ENCODE peak calls at places on chromosomes 5 and 9, in ten cellular contexts. V is CD8-positive, alpha-beta T cell; N is GM06990; G is fibroblast of pulmonary artery; C is fibroblast of lung; M is pancreas; D is transverse colon; O is cardiac fibroblast; I is IMR-90; E is CD8-positive, alpha-beta memory T cell. R is an unnamed sample.

GRCh38 chr9:132818588-132818987 is 59.5 kb downstream of the AK8 start:
- DNase-seq in I (no peak), E (no peak), N (no peak), M (no peak), G (no peak), O (no peak), V (no peak), D (no peak), C (no peak), R (no peak)

GRCh38 chr9:113772121-113772885 is 103.8 kb upstream of the ZNF618 start:
- DNase-seq in G (peak), E (no peak), C (peak), O (peak), N (no peak), I (peak), V (no peak), D (no peak), M (no peak), R (peak)

GRCh38 chr5:1883120-1883924 is 597 bp upstream of the IRX4 start:
- DNase-seq in O (no peak), M (peak), N (no peak), E (no peak), G (no peak), I (no peak), V (no peak), C (no peak), D (no peak), R (no peak)

GRCh38 chr5:92944903-92945629 is 636.0 kb downstream of the NR2F1-AS1 start:
- DNase-seq in G (peak), N (no peak), O (peak), I (peak), E (no peak), D (no peak), V (no peak), M (no peak), C (peak), R (no peak)

GRCh38 chr5:154783774-154784460 is 28.7 kb downstream of the LARP1 start:
- DNase-seq in V (no peak), N (no peak), C (no peak), E (no peak), O (peak), M (no peak), I (peak), G (peak), D (no peak), R (no peak)

GRCh38 chr5:147831465-147831864 is at the start of gene SPINK1:
- DNase-seq in N (no peak), G (no peak), O (no peak), I (no peak), D (peak), C (no peak), M (peak), V (no peak), E (no peak), R (no peak)

GRCh38 chr9:35813434-35814105 is 1.3 kb downstream of the HINT2 start:
- DNase-seq in N (no peak), V (no peak), I (peak), E (no peak), M (no peak), D (no peak), C (no peak), G (peak), O (peak), R (no peak)

GRCh38 chr5:36418172-36418979 is 116.7 kb upstream of the RANBP3L start:
- DNase-seq in M (no peak), D (no peak), C (peak), O (peak), V (no peak), E (no peak), G (no peak), I (no peak), N (no peak), R (no peak)

GRCh38 chr5:36982146-36982545 is 105.6 kb downstream of the NIPBL start:
- DNase-seq in O (peak), N (no peak), D (no peak), E (no peak), C (peak), V (no peak), I (peak), M (no peak), G (peak), R (no peak)

GRCh38 chr5:59798862-59799667 is 94.5 kb downstream of the PDE4D start:
- DNase-seq in E (no peak), C (peak), G (peak), M (no peak), I (no peak), D (peak), N (peak), O (peak), V (no peak), R (no peak)

GRCh38 chr5:127993476-127993875 is 90.1 kb upstream of the SLC12A2 start:
- DNase-seq in N (no peak), E (no peak), O (no peak), G (no peak), C (no peak), V (no peak), M (no peak), I (no peak), D (no peak), R (no peak)

GRCh38 chr9:19492775-19493173 is 84.0 kb downstream of the ACER2 start:
- DNase-seq in V (no peak), G (no peak), O (no peak), M (no peak), N (no peak), I (no peak), D (no peak), E (no peak), C (no peak), R (no peak)

GRCh38 chr9:19493845-19494244 is 85.0 kb downstream of the ACER2 start:
- DNase-seq in G (no peak), N (no peak), C (no peak), D (no peak), E (no peak), I (no peak), V (no peak), O (no peak), M (no peak), R (no peak)

GRCh38 chr9:19490269-19490668 is 81.5 kb downstream of the ACER2 start:
- DNase-seq in G (no peak), D (no peak), I (no peak), V (no peak), C (no peak), M (no peak), E (no peak), O (no peak), N (no peak), R (no peak)

GRCh38 chr9:19495186-19496028 is 86.6 kb downstream of the ACER2 start:
- DNase-seq in E (no peak), I (no peak), V (no peak), G (no peak), N (no peak), M (no peak), O (no peak), D (no peak), C (no peak), R (no peak)

DNA sequence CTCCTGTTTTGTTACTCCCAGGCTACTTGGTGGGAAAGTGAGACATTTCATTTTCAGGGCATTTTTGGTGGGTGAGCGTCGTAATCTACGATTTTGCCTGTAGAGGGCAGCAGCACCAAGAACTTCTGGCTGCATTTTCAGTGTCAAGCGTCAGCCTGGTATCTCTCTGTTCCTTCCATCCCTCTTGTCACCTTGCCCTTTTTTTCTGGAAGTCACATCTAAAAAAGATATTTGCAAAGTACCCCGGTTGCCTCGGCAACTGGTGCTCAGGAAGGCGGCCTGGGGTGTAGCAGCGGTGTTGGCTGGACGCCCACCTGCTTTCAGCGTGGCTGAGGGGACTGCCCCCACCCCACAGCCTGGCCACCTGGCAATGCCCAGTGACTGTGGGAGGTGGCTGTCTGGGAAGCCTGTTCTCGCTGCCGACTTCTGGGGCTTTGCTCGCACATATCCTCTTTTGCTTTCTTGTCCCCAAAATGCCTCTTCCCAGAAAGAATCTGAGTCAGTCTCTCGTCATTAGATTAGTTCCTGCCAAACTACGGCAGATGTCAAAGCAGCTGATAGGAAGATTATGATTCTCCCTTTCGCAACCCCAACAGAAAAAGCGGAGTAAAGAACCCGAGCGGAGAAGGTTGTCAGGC is 84.5 kb downstream of the ACER2 start:
- DNase-seq in G (peak), C (peak), N (peak), D (peak), M (peak), E (no peak), I (peak), O (peak), V (no peak), R (peak)
- H3K4me3 ChIP-seq in G (peak), C (peak), N (no peak), D (no peak), M (no peak), E (peak), I (peak), O (peak), V (no peak), R (no peak)

GRCh38 chr5:88658005-88658404 is 225.0 kb downstream of the MEF2C start:
- DNase-seq in E (no peak), N (no peak), I (no peak), D (no peak), G (no peak), O (no peak), M (no peak), C (no peak), V (no peak), R (no peak)

GRCh38 chr5:88661870-88662207 is 221.1 kb downstream of the MEF2C start:
- DNase-seq in O (no peak), D (no peak), C (no peak), V (no peak), G (no peak), N (no peak), I (no peak), E (no peak), M (no peak), R (no peak)

GRCh38 chr5:88660326-88660946 is 222.5 kb downstream of the MEF2C start:
- DNase-seq in M (peak), D (no peak), V (no peak), E (no peak), O (peak), N (no peak), C (no peak), I (peak), G (no peak), R (no peak)

GRCh38 chr5:88660947-88661869 is 221.8 kb downstream of the MEF2C start:
- DNase-seq in V (no peak), N (peak), G (peak), C (peak), I (peak), M (peak), E (no peak), O (peak), D (peak), R (peak)

DNA sequence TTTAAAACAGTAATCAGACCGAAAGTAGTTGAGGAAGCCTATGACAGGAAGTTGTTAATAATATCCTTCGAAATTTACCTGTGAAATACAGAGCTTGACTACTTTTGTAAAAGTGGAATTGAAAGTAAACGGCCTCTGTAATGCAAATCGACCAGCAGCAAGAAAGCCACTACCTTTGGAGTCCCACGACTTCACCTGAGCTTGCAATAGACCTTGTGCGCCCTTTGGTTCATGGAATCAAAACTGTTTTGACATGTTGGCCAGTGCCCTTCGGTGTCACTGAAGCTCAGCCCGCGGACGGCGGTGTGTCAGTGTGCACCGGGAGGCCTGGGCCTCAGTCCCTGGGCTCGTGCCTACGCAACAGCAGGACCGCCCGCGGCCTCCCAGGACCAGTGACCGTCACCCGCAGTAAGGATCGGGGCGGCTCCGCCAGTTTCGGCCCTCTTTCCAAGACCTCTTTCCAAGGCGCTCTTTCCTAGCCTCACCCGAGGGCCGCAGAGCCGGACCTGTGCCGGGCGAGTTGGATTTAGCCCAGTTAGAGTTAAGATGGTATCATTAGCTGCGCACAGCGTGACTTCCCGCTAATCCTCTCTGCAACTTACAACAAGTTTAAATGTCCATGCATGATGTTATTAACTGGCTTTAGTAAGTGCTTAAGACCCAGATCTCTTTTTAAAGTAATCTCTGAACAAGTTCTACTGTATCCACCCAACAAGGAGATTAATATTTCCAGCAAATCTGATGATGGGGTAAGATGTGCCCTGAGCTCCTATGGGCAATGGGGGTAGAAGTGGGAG is 223.3 kb downstream of the MEF2C start:
- DNase-seq in M (peak), N (peak), I (no peak), G (no peak), C (no peak), V (no peak), D (no peak), E (no peak), O (no peak), R (peak)
- H3K4me3 ChIP-seq in M (no peak), N (peak), I (no peak), G (no peak), C (no peak), V (no peak), D (no peak), E (no peak), O (no peak), R (peak)

GRCh38 chr9:14405176-14405575 is 91.2 kb upstream of the NFIB start:
- DNase-seq in N (no peak), V (no peak), O (no peak), D (no peak), I (no peak), E (no peak), M (no peak), G (no peak), C (no peak), R (no peak)

GRCh38 chr9:14399736-14400657 is 86.1 kb upstream of the NFIB start:
- DNase-seq in E (no peak), G (peak), C (peak), D (no peak), I (no peak), N (no peak), O (peak), M (no peak), V (no peak), R (no peak)

GRCh38 chr9:14400658-14400995 is 86.7 kb upstream of the NFIB start:
- DNase-seq in G (peak), O (peak), V (no peak), C (peak), M (no peak), N (no peak), I (peak), E (no peak), D (peak), R (no peak)

GRCh38 chr9:14406463-14406862 is 92.5 kb upstream of the NFIB start:
- DNase-seq in V (no peak), D (no peak), C (no peak), I (no peak), E (no peak), G (no peak), M (no peak), O (no peak), N (no peak), R (no peak)

GRCh38 chr9:14403112-14403511 is 89.2 kb upstream of the NFIB start:
- DNase-seq in G (no peak), M (no peak), C (no peak), N (no peak), D (no peak), V (no peak), I (no peak), O (no peak), E (no peak), R (no peak)
- H3K4me3 ChIP-seq in G (no peak), M (no peak), C (no peak), N (no peak), D (no peak), V (no peak), I (no peak), O (no peak), E (no peak), R (no peak)

GRCh38 chr9:136299116-136299515 is 4.8 kb downstream of the CCDC187 start:
- DNase-seq in C (no peak), G (no peak), I (no peak), M (peak), D (no peak), N (no peak), O (no peak), E (no peak), V (no peak), R (no peak)

GRCh38 chr9:136297766-136298735 is 5.8 kb downstream of the CCDC187 start:
- DNase-seq in V (no peak), D (no peak), M (peak), N (no peak), E (no peak), I (no peak), G (no peak), C (no peak), O (no peak), R (no peak)

GRCh38 chr9:136296434-136297015 is 7.4 kb downstream of the CCDC187 start:
- DNase-seq in E (no peak), C (no peak), O (no peak), D (no peak), G (no peak), M (peak), V (no peak), N (no peak), I (no peak), R (no peak)

GRCh38 chr9:136295537-136296433 is 8.1 kb downstream of the CCDC187 start:
- DNase-seq in O (no peak), N (no peak), V (no peak), M (peak), E (no peak), I (no peak), D (no peak), G (no peak), C (no peak), R (no peak)

GRCh38 chr9:136297016-136297691 is 6.7 kb downstream of the CCDC187 start:
- DNase-seq in D (peak), O (no peak), N (no peak), C (no peak), V (no peak), E (no peak), G (no peak), I (no peak), M (peak), R (no peak)
- H3K4me3 ChIP-seq in D (no peak), O (no peak), N (peak), C (no peak), V (no peak), E (no peak), G (no peak), I (no peak), M (no peak), R (no peak)

GRCh38 chr5:14810941-14811573 is 60.5 kb downstream of the ANKH start:
- DNase-seq in C (no peak), M (no peak), D (no peak), V (no peak), G (no peak), E (no peak), I (no peak), O (no peak), N (no peak), R (no peak)

GRCh38 chr5:14812166-14812565 is 59.4 kb downstream of the ANKH start:
- DNase-seq in N (no peak), M (no peak), O (no peak), V (no peak), G (no peak), E (no peak), I (no peak), C (no peak), D (no peak), R (no peak)

GRCh38 chr5:14807471-14807870 is 64.1 kb downstream of the ANKH start:
- DNase-seq in O (no peak), M (no peak), D (no peak), E (no peak), I (no peak), C (no peak), V (no peak), G (no peak), N (no peak), R (no peak)

GRCh38 chr5:14809369-14810144 is 62.0 kb downstream of the ANKH start:
- DNase-seq in C (peak), M (no peak), I (peak), G (peak), D (peak), V (peak), N (peak), E (peak), O (peak), R (peak)

GRCh38 chr5:14810282-14810681 is 61.3 kb downstream of the ANKH start:
- DNase-seq in G (no peak), O (no peak), E (no peak), I (no peak), V (no peak), D (no peak), C (no peak), N (no peak), M (no peak), R (no peak)
- H3K4me3 ChIP-seq in G (no peak), O (no peak), E (peak), I (no peak), V (peak), D (no peak), C (no peak), N (peak), M (no peak), R (no peak)

DNA sequence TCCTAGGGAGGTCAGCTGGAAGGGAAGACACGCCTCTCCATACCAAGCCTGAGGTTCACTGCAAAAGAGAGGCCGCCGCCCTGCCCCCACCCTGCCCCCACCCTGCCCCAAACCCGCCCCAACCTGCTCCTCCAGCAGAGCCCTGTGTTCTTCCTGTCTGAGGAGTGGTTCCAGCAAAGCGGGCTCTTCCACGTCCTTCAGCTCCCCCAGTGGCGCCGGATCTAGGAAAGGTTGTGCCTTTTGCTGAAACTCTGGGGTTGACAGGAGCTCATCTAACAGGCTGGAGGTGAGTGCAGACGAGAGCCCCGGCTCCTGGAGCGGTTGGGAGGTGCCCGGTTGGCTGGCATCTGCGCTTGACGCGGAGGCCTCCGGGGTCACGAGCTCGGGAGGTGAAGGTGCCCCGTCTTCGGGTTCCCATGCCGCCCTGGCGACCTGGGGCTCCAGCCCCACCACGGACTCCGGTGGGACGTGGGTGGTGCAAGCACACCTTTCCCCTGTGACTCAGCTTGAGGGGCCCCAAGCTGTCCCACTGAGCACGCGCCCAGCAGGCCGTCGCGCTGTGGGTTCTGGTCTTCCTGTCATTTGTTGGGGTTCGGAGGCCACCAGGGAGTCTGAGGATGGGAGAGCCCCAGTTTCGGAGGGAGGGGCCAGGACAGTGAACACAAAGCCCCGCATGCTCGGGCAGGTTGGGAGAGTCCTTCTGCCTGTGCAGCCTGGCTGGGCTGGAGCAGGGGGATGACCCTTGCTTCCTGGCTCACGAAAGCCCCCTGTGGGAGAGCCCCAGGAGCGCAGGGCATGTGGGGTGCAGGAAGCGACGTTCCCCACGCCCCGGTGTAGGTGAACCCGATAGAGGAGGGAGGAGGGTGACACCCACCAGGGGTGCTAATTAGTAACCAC is 1467.1 kb downstream of the FOXD4L5 start:
- DNase-seq in I (peak), V (peak), G (no peak), O (peak), M (peak), D (peak), N (peak), E (peak), C (peak), R (peak)
- H3K4me3 ChIP-seq in I (peak), V (peak), G (peak), O (peak), M (no peak), D (no peak), N (peak), E (peak), C (peak), R (no peak)